ENCODE peak calls at places on chromosome 11, in four cellular contexts. One of them, this sample, is unnamed.

GRCh38 chr11:30876656-30877371 is 290.7 kb upstream of the MPPED2 start:
- DNase-seq in HFFc6: no peak
- DNase-seq in HL-60: no peak
- DNase-seq in amygdala: no peak
- DNase-seq in this sample: no peak

GRCh38 chr11:80007616-80008015 is 566.8 kb upstream of the TENM4 start:
- DNase-seq in HFFc6: no peak
- DNase-seq in HL-60: no peak
- DNase-seq in amygdala: no peak
- DNase-seq in this sample: no peak

GRCh38 chr11:63866211-63866610 is 27.3 kb downstream of the MARK2 start:
- DNase-seq in HL-60: no peak
- DNase-seq in amygdala: no peak
- DNase-seq in HFFc6: no peak
- DNase-seq in this sample: peak

GRCh38 chr11:58832246-58832645 is 12.3 kb downstream of the GLYATL2 start:
- DNase-seq in HFFc6: no peak
- DNase-seq in amygdala: no peak
- DNase-seq in HL-60: no peak
- DNase-seq in this sample: no peak

GRCh38 chr11:69467646-69468045 is 13.8 kb upstream of the LINC01488 start:
- DNase-seq in HL-60: no peak
- DNase-seq in amygdala: no peak
- DNase-seq in HFFc6: no peak
- DNase-seq in this sample: no peak

GRCh38 chr11:61955416-61956135 is 5.4 kb downstream of the BEST1 start:
- DNase-seq in HL-60: no peak
- DNase-seq in HFFc6: no peak
- DNase-seq in amygdala: no peak
- DNase-seq in this sample: no peak

GRCh38 chr11:93704237-93704636 is 37.1 kb downstream of the TAF1D start:
- DNase-seq in HFFc6: no peak
- DNase-seq in amygdala: no peak
- DNase-seq in HL-60: no peak
- DNase-seq in this sample: peak

GRCh38 chr11:78292109-78292803 is 103.5 kb downstream of the USP35 start:
- DNase-seq in HFFc6: no peak
- DNase-seq in amygdala: no peak
- DNase-seq in HL-60: peak
- DNase-seq in this sample: peak

GRCh38 chr11:11963842-11964773 is 44.3 kb downstream of the DKK3 start:
- DNase-seq in HFFc6: no peak
- DNase-seq in HL-60: no peak
- DNase-seq in amygdala: no peak
- DNase-seq in this sample: no peak

GRCh38 chr11:30106222-30106621 is 89.4 kb upstream of the KCNA4 start:
- DNase-seq in HFFc6: no peak
- DNase-seq in HL-60: no peak
- DNase-seq in amygdala: no peak
- DNase-seq in this sample: no peak

GRCh38 chr11:80424012-80424695 is 983.3 kb upstream of the TENM4 start:
- DNase-seq in HL-60: no peak
- DNase-seq in amygdala: no peak
- DNase-seq in HFFc6: no peak
- DNase-seq in this sample: no peak

GRCh38 chr11:131999084-131999483 is 628.7 kb downstream of the NTM start:
- DNase-seq in HL-60: no peak
- DNase-seq in amygdala: no peak
- DNase-seq in HFFc6: peak
- DNase-seq in this sample: no peak

GRCh38 chr11:26297179-26297970 is 34.6 kb upstream of the ANO3 start:
- DNase-seq in HFFc6: peak
- DNase-seq in HL-60: peak
- DNase-seq in amygdala: no peak
- DNase-seq in this sample: peak

This sample was measured in Kasumi-1.